ENCODE peak calls at places on chromosome 3, in six cellular contexts. One of them, this sample, is unnamed.

GRCh38 chr3:111252795-111253194 is 181.2 kb downstream of the NECTIN3 start:
- DNase-seq in HTR-8/SVneo: no peak
- DNase-seq in HFFc6: peak
- DNase-seq in ecto neural progenitor cell: no peak
- DNase-seq in SW480: peak
- DNase-seq in mesenchymal stem cell: peak
- DNase-seq in this sample: peak

GRCh38 chr3:31157893-31158620 is 263.6 kb upstream of the GADL1 start:
- DNase-seq in mesenchymal stem cell: peak
- DNase-seq in HTR-8/SVneo: peak
- DNase-seq in HFFc6: peak
- DNase-seq in ecto neural progenitor cell: no peak
- DNase-seq in SW480: no peak
- DNase-seq in this sample: no peak

GRCh38 chr3:104519968-104520655 is 846.6 kb upstream of the ALCAM start:
- DNase-seq in mesenchymal stem cell: no peak
- DNase-seq in SW480: no peak
- DNase-seq in ecto neural progenitor cell: no peak
- DNase-seq in HFFc6: no peak
- DNase-seq in HTR-8/SVneo: no peak
- DNase-seq in this sample: no peak

GRCh38 chr3:161104561-161105551 is at the start of gene B3GALNT1:
- DNase-seq in HFFc6: no peak
- DNase-seq in SW480: peak
- DNase-seq in ecto neural progenitor cell: peak
- DNase-seq in HTR-8/SVneo: peak
- DNase-seq in mesenchymal stem cell: peak
- DNase-seq in this sample: peak

GRCh38 chr3:182755308-182756106 is 37.8 kb upstream of the ATP11B start:
- DNase-seq in HFFc6: no peak
- DNase-seq in mesenchymal stem cell: no peak
- DNase-seq in HTR-8/SVneo: peak
- DNase-seq in SW480: no peak
- DNase-seq in ecto neural progenitor cell: no peak
- DNase-seq in this sample: no peak

GRCh38 chr3:18641916-18642315 is 216.8 kb upstream of the SATB1 start:
- DNase-seq in ecto neural progenitor cell: no peak
- DNase-seq in SW480: no peak
- DNase-seq in HTR-8/SVneo: no peak
- DNase-seq in mesenchymal stem cell: no peak
- DNase-seq in HFFc6: no peak
- DNase-seq in this sample: no peak

GRCh38 chr3:105868450-105868744 is 415 bp downstream of the CBLB start:
- DNase-seq in SW480: peak
- DNase-seq in ecto neural progenitor cell: peak
- DNase-seq in HTR-8/SVneo: peak
- DNase-seq in HFFc6: peak
- DNase-seq in mesenchymal stem cell: peak
- DNase-seq in this sample: no peak

GRCh38 chr3:48656061-48656840 is 6.4 kb downstream of the CELSR3 start:
- DNase-seq in HFFc6: peak
- DNase-seq in HTR-8/SVneo: no peak
- DNase-seq in SW480: no peak
- DNase-seq in mesenchymal stem cell: peak
- DNase-seq in ecto neural progenitor cell: peak
- DNase-seq in this sample: peak

GRCh38 chr3:125032100-125032643 is 23.6 kb downstream of the HEG1 start:
- DNase-seq in HFFc6: peak
- DNase-seq in SW480: peak
- DNase-seq in HTR-8/SVneo: no peak
- DNase-seq in mesenchymal stem cell: peak
- DNase-seq in ecto neural progenitor cell: no peak
- DNase-seq in this sample: no peak

GRCh38 chr3:171189394-171189793 is 162.9 kb upstream of the SLC2A2 start:
- DNase-seq in HFFc6: no peak
- DNase-seq in mesenchymal stem cell: no peak
- DNase-seq in ecto neural progenitor cell: no peak
- DNase-seq in SW480: no peak
- DNase-seq in HTR-8/SVneo: no peak
- DNase-seq in this sample: no peak

GRCh38 chr3:100402150-100402706 is 889 bp downstream of the LNP1 start:
- DNase-seq in HFFc6: peak
- DNase-seq in SW480: peak
- DNase-seq in mesenchymal stem cell: peak
- DNase-seq in ecto neural progenitor cell: no peak
- DNase-seq in HTR-8/SVneo: no peak
- DNase-seq in this sample: peak

GRCh38 chr3:134315286-134316106 is 58.8 kb downstream of the AMOTL2 start:
- DNase-seq in HFFc6: peak
- DNase-seq in ecto neural progenitor cell: peak
- DNase-seq in SW480: no peak
- DNase-seq in HTR-8/SVneo: no peak
- DNase-seq in mesenchymal stem cell: peak
- DNase-seq in this sample: no peak

GRCh38 chr3:147424325-147424910 is 15.3 kb downstream of the ZIC1 start:
- DNase-seq in ecto neural progenitor cell: peak
- DNase-seq in HFFc6: no peak
- DNase-seq in mesenchymal stem cell: no peak
- DNase-seq in HTR-8/SVneo: no peak
- DNase-seq in SW480: no peak
- DNase-seq in this sample: no peak

GRCh38 chr3:55500555-55501340 is 13.6 kb upstream of the WNT5A start:
- DNase-seq in ecto neural progenitor cell: no peak
- DNase-seq in HFFc6: no peak
- DNase-seq in HTR-8/SVneo: no peak
- DNase-seq in SW480: no peak
- DNase-seq in mesenchymal stem cell: no peak
- DNase-seq in this sample: no peak

GRCh38 chr3:135056084-135056730 is 261.1 kb downstream of the EPHB1 start:
- DNase-seq in HFFc6: no peak
- DNase-seq in mesenchymal stem cell: no peak
- DNase-seq in SW480: peak
- DNase-seq in HTR-8/SVneo: no peak
- DNase-seq in ecto neural progenitor cell: no peak
- DNase-seq in this sample: no peak

GRCh38 chr3:66582721-66583141 is 81.9 kb upstream of the LRIG1 start:
- DNase-seq in ecto neural progenitor cell: no peak
- DNase-seq in mesenchymal stem cell: no peak
- DNase-seq in HFFc6: no peak
- DNase-seq in HTR-8/SVneo: no peak
- DNase-seq in SW480: peak
- DNase-seq in this sample: no peak

GRCh38 chr3:155185623-155186022 is 105.5 kb downstream of the MME start:
- DNase-seq in HFFc6: peak
- DNase-seq in ecto neural progenitor cell: no peak
- DNase-seq in SW480: no peak
- DNase-seq in mesenchymal stem cell: peak
- DNase-seq in HTR-8/SVneo: no peak
- DNase-seq in this sample: no peak

GRCh38 chr3:142318331-142318730 is 92.9 kb upstream of the GK5 start:
- DNase-seq in mesenchymal stem cell: no peak
- DNase-seq in HTR-8/SVneo: no peak
- DNase-seq in SW480: no peak
- DNase-seq in HFFc6: peak
- DNase-seq in ecto neural progenitor cell: no peak
- DNase-seq in this sample: no peak

GRCh38 chr3:196287066-196287404 is 491 bp downstream of the PCYT1A start:
- DNase-seq in SW480: no peak
- DNase-seq in ecto neural progenitor cell: no peak
- DNase-seq in mesenchymal stem cell: peak
- DNase-seq in HFFc6: peak
- DNase-seq in HTR-8/SVneo: no peak
- DNase-seq in this sample: no peak